ENCODE peak calls at places on chromosomes 13 and 19, in nine cellular contexts. Z is prostate gland, M is choroid plexus epithelial cell, N is A673, H is transverse colon, S is cardiac muscle cell, O is IMR-90, B is GM12865, V is AG04449. U is an unnamed sample.

GRCh38 chr19:8515317-8515716 is 1.4 kb upstream of the ZNF414 start:
- DNase-seq in Z (no peak), M (peak), N (no peak), H (no peak), S (no peak), O (no peak), B (no peak), V (no peak), U (no peak)

GRCh38 chr13:113584870-113585671 is 518 bp downstream of the TFDP1 start:
- DNase-seq in Z (no peak), M (no peak), N (no peak), H (peak), S (no peak), O (no peak), B (peak), V (no peak), U (no peak)

GRCh38 chr19:17292301-17293074 is 10.7 kb downstream of the ABHD8 start:
- DNase-seq in Z (peak), M (peak), N (peak), H (peak), S (peak), O (peak), B (peak), V (no peak), U (peak)

GRCh38 chr13:98443329-98443728 is 133.6 kb downstream of the STK24 start:
- DNase-seq in Z (no peak), M (peak), N (peak), H (no peak), S (peak), O (peak), B (no peak), V (no peak), U (peak)

GRCh38 chr13:96792736-96793444 is 201.4 kb downstream of the OXGR1 start:
- DNase-seq in Z (no peak), M (no peak), N (no peak), H (no peak), S (peak), O (no peak), B (no peak), V (no peak), U (no peak)

GRCh38 chr19:28553005-28553404 is 659.9 kb downstream of the UQCRFS1 start:
- DNase-seq in Z (no peak), M (no peak), N (no peak), H (no peak), S (no peak), O (no peak), B (no peak), V (no peak), U (no peak)

GRCh38 chr13:110137677-110138008 is 169.3 kb downstream of the COL4A1 start:
- DNase-seq in Z (peak), M (no peak), N (peak), H (peak), S (peak), O (no peak), B (peak), V (no peak), U (no peak)

GRCh38 chr13:54591540-54591939 is 1562.9 kb downstream of the OLFM4 start:
- DNase-seq in Z (no peak), M (no peak), N (no peak), H (no peak), S (no peak), O (no peak), B (no peak), V (no peak), U (no peak)

GRCh38 chr13:76764429-76764828 is 121.8 kb downstream of the KCTD12 start:
- DNase-seq in Z (no peak), M (peak), N (peak), H (peak), S (peak), O (peak), B (no peak), V (no peak), U (no peak)

GRCh38 chr19:35000647-35001501 is 751 bp downstream of the GRAMD1A start:
- DNase-seq in Z (peak), M (peak), N (peak), H (peak), S (peak), O (peak), B (peak), V (no peak), U (no peak)

GRCh38 chr19:18477974-18478373 is 40.0 kb upstream of the ISYNA1 start:
- DNase-seq in Z (no peak), M (no peak), N (no peak), H (no peak), S (no peak), O (no peak), B (no peak), V (no peak), U (no peak)

GRCh38 chr19:16022251-16022650 is 54.0 kb upstream of the TPM4 start:
- DNase-seq in Z (no peak), M (no peak), N (no peak), H (no peak), S (no peak), O (no peak), B (no peak), V (no peak), U (no peak)

GRCh38 chr19:53942001-53942786 is 20.5 kb upstream of the CACNG8 start:
- DNase-seq in Z (no peak), M (no peak), N (peak), H (no peak), S (no peak), O (no peak), B (no peak), V (no peak), U (no peak)

GRCh38 chr13:103356226-103356864 is 290.1 kb upstream of the SLC10A2 start:
- DNase-seq in Z (no peak), M (no peak), N (no peak), H (no peak), S (no peak), O (no peak), B (no peak), V (no peak), U (no peak)

GRCh38 chr13:97380696-97381095 is 53.3 kb upstream of the RAP2A start:
- DNase-seq in Z (no peak), M (no peak), N (no peak), H (no peak), S (no peak), O (no peak), B (no peak), V (no peak), U (no peak)

GRCh38 chr13:111902726-111903125 is 164.2 kb upstream of the SOX1 start:
- DNase-seq in Z (no peak), M (no peak), N (no peak), H (no peak), S (no peak), O (no peak), B (no peak), V (no peak), U (no peak)

GRCh38 chr19:50280983-50281382 is 48.2 kb downstream of the KCNC3 start:
- DNase-seq in Z (no peak), M (no peak), N (no peak), H (no peak), S (no peak), O (no peak), B (no peak), V (no peak), U (no peak)

GRCh38 chr19:38032151-38032550 is 125.1 kb downstream of the SIPA1L3 start:
- DNase-seq in Z (no peak), M (peak), N (no peak), H (no peak), S (peak), O (peak), B (no peak), V (no peak), U (no peak)

GRCh38 chr19:19110410-19111137 is 27.7 kb downstream of the TMEM161A start:
- DNase-seq in Z (no peak), M (peak), N (peak), H (no peak), S (peak), O (no peak), B (peak), V (no peak), U (no peak)

GRCh38 chr19:17405250-17406038 is at the start of gene BST2:
- DNase-seq in Z (peak), M (peak), N (peak), H (peak), S (peak), O (peak), B (peak), V (no peak), U (no peak)

GRCh38 chr13:101649490-101650126 is 197.1 kb downstream of the ITGBL1 start:
- DNase-seq in Z (no peak), M (peak), N (no peak), H (no peak), S (peak), O (peak), B (no peak), V (no peak), U (peak)

GRCh38 chr19:33368074-33368864 is 5.2 kb upstream of the CEBPG start:
- DNase-seq in Z (no peak), M (no peak), N (no peak), H (no peak), S (peak), O (peak), B (no peak), V (no peak), U (no peak)

GRCh38 chr13:26881154-26881553 is 120.6 kb upstream of the GPR12 start:
- DNase-seq in Z (peak), M (peak), N (no peak), H (no peak), S (peak), O (peak), B (no peak), V (peak), U (no peak)

GRCh38 chr13:99985243-99985874 is 3.8 kb downstream of the ZIC2 start:
- DNase-seq in Z (no peak), M (no peak), N (peak), H (no peak), S (no peak), O (no peak), B (no peak), V (no peak), U (no peak)

GRCh38 chr19:35561436-35561835 is 2.0 kb downstream of the ATP4A start:
- DNase-seq in Z (no peak), M (no peak), N (no peak), H (no peak), S (no peak), O (no peak), B (no peak), V (no peak), U (no peak)

GRCh38 chr19:56732974-56733373 is 61.4 kb upstream of the ZNF835 start:
- DNase-seq in Z (no peak), M (no peak), N (peak), H (no peak), S (no peak), O (no peak), B (no peak), V (no peak), U (no peak)

GRCh38 chr13:39185326-39185725 is 147.1 kb downstream of the NHLRC3 start:
- DNase-seq in Z (no peak), M (no peak), N (no peak), H (no peak), S (no peak), O (no peak), B (no peak), V (no peak), U (no peak)

GRCh38 chr19:9610484-9611113 is 10.4 kb downstream of the ZNF561 start:
- DNase-seq in Z (no peak), M (no peak), N (no peak), H (no peak), S (no peak), O (no peak), B (no peak), V (no peak), U (no peak)

GRCh38 chr19:4368128-4368820 is 24.9 kb downstream of the MPND start:
- DNase-seq in Z (no peak), M (peak), N (no peak), H (no peak), S (peak), O (peak), B (peak), V (no peak), U (no peak)

GRCh38 chr19:46639356-46640061 is 3.5 kb upstream of the GNG8 start:
- DNase-seq in Z (no peak), M (peak), N (peak), H (peak), S (peak), O (peak), B (peak), V (no peak), U (peak)

GRCh38 chr19:8505680-8506401 is 3.4 kb upstream of the PRAM1 start:
- DNase-seq in Z (peak), M (peak), N (peak), H (peak), S (peak), O (peak), B (peak), V (no peak), U (no peak)

GRCh38 chr13:20461860-20462532 is 63.7 kb downstream of the CRYL1 start:
- DNase-seq in Z (no peak), M (no peak), N (peak), H (no peak), S (peak), O (no peak), B (no peak), V (no peak), U (no peak)

GRCh38 chr19:42531313-42531712 is 3.0 kb upstream of the CEACAM1 start:
- DNase-seq in Z (no peak), M (no peak), N (no peak), H (no peak), S (no peak), O (no peak), B (no peak), V (no peak), U (no peak)

GRCh38 chr13:67130444-67130843 is 99.7 kb downstream of the PCDH9 start:
- DNase-seq in Z (no peak), M (no peak), N (no peak), H (no peak), S (no peak), O (no peak), B (no peak), V (no peak), U (no peak)

GRCh38 chr19:46862504-46862835 is 1.7 kb downstream of the ARHGAP35 start:
- DNase-seq in Z (no peak), M (no peak), N (no peak), H (no peak), S (no peak), O (no peak), B (no peak), V (no peak), U (no peak)

GRCh38 chr13:28059214-28059613 is 41.2 kb downstream of the FLT3 start:
- DNase-seq in Z (no peak), M (peak), N (peak), H (peak), S (peak), O (peak), B (peak), V (no peak), U (no peak)

GRCh38 chr19:57512845-57513244 is 13.1 kb downstream of the ZNF773 start:
- DNase-seq in Z (no peak), M (peak), N (no peak), H (no peak), S (peak), O (peak), B (peak), V (no peak), U (no peak)

GRCh38 chr13:48446454-48446853 is 33.5 kb upstream of the LPAR6 start:
- DNase-seq in Z (no peak), M (peak), N (peak), H (no peak), S (peak), O (peak), B (no peak), V (no peak), U (no peak)

GRCh38 chr13:101875717-101876393 is 423.4 kb downstream of the ITGBL1 start:
- DNase-seq in Z (peak), M (peak), N (peak), H (no peak), S (peak), O (peak), B (no peak), V (no peak), U (no peak)

GRCh38 chr19:39814595-39814994 is 19.4 kb downstream of the DYRK1B start:
- DNase-seq in Z (no peak), M (peak), N (no peak), H (no peak), S (no peak), O (no peak), B (no peak), V (no peak), U (no peak)
- TF ChIP-seq CTCF in Z (no peak), M (no peak), N (no peak), H (no peak), S (no peak), O (no peak), B (no peak), V (no peak), U (no peak)

GRCh38 chr13:51585234-51585672 is 991 bp downstream of the WDFY2 start:
- DNase-seq in Z (no peak), M (peak), N (no peak), H (no peak), S (peak), O (peak), B (peak), V (no peak), U (no peak)

GRCh38 chr13:51588406-51588949 is 4.2 kb downstream of the WDFY2 start:
- DNase-seq in Z (no peak), M (no peak), N (no peak), H (no peak), S (peak), O (no peak), B (no peak), V (no peak), U (no peak)

GRCh38 chr13:51585696-51586095 is 1.4 kb downstream of the WDFY2 start:
- DNase-seq in Z (no peak), M (peak), N (peak), H (no peak), S (peak), O (peak), B (peak), V (no peak), U (no peak)

GRCh38 chr13:51589793-51590192 is 5.5 kb downstream of the WDFY2 start:
- DNase-seq in Z (no peak), M (no peak), N (no peak), H (no peak), S (no peak), O (no peak), B (no peak), V (no peak), U (no peak)

GRCh38 chr13:51587372-51587771 is 3.1 kb downstream of the WDFY2 start:
- DNase-seq in Z (no peak), M (no peak), N (no peak), H (no peak), S (no peak), O (no peak), B (no peak), V (no peak), U (no peak)
- H3K4me3 ChIP-seq in Z (no peak), M (no peak), N (peak), H (no peak), S (no peak), O (no peak), B (no peak), V (no peak), U (no peak)

GRCh38 chr19:31461814-31462539 is 112.7 kb upstream of the TSHZ3 start:
- DNase-seq in Z (no peak), M (peak), N (no peak), H (no peak), S (peak), O (no peak), B (no peak), V (no peak), U (no peak)
- TF ChIP-seq CTCF in Z (no peak), M (peak), N (peak), H (no peak), S (peak), O (no peak), B (no peak), V (no peak), U (peak)

DNA sequence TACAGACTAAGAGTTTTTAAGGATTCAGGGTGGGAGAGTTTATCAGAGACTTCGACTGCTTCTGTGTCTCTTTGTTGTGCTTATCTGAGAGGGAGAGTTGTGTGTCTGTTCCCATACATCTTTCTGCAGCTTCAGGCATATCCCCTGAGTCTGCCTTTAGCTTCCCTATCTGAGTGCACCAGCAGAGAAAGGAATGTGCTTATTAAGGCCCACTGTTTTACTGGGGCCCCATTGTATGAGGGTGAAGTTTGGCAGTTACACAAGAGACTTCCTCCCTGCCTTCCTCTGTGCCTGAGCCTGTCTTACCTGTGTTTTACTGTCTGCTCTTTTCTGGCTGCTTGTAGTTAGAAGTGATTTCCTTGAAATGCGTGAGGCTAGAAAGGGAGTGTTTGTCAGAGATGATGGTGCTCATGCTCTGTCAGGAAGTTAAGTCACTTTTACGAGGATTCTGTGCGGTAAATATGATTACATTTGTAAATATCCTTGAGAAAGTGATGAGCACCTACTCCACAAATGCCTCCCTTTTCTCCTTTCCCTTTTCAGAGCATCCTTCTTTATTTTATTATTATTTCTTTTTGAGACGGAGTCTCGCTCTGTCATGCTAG is 1228.9 kb upstream of the MIR17HG start:
- DNase-seq in Z (no peak), M (no peak), N (peak), H (no peak), S (no peak), O (no peak), B (no peak), V (no peak), U (no peak)
- H3K4me3 ChIP-seq in Z (no peak), M (no peak), N (no peak), H (no peak), S (no peak), O (no peak), B (no peak), V (no peak), U (no peak)

DNA sequence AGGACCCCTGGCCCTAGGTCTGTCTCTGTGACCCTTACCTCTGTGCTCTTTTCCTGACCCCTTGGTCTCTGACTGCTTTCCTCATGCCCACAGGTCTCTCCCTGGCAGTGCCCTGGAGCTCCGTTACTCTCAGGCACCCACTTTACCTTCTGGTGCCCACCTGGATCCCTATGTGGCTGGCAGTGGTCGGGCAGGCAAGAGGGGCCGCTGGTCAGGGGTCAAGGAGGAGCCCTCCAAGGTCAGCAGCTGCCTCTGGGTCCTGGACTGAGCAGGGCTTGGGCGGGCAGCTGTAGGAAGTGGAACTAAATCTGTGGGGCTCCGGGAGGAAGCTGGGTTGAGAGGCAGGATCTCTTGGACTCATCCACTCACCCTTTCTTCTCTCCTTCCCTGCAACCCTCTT is 16.3 kb downstream of the PPFIA3 start:
- DNase-seq in Z (no peak), M (no peak), N (no peak), H (no peak), S (no peak), O (no peak), B (no peak), V (no peak), U (no peak)
- TF ChIP-seq CTCF in Z (no peak), M (no peak), N (no peak), H (no peak), S (no peak), O (no peak), B (no peak), V (no peak), U (no peak)

DNA sequence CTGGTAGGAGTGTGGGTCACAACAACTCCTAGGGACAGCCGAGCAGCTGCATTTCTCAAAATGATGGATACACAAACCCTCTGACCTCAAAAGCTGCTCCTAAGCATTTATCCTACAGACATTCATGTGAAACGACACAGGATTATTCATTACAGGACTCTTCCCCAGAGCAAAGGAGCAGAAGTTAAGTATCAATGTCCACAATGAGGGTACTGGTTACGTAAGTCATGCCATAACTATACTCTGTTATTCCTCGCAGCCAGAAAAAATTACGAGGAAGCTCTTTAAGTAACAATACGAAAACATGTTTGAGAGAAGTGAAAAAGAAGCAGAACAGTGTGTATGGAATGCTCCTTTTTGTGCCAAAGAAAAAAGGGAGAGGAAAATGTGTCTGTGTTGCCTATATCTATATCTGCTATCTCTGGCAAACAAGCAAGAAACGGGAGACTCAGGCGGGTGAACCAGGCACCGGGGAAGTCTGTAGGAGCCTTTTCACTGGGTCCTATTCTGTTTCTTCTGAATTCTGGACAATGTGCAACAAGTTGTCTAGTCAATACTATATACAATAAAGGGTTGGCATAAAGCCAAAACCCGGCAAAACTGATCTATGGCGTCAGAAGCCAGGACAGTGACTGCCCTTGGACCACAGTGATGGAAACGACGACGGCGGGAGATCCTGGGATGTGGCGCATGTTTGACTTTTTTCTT is 1.3 kb downstream of the ISOC2 start:
- DNase-seq in Z (no peak), M (peak), N (peak), H (no peak), S (peak), O (peak), B (no peak), V (no peak), U (no peak)
- H3K4me3 ChIP-seq in Z (peak), M (peak), N (peak), H (peak), S (peak), O (peak), B (no peak), V (peak), U (peak)

GRCh38 chr13:23707674-23708073 is 137.5 kb downstream of the TNFRSF19 start:
- DNase-seq in Z (no peak), M (peak), N (no peak), H (no peak), S (peak), O (peak), B (peak), V (no peak), U (no peak)
- TF ChIP-seq CTCF in Z (no peak), M (peak), N (peak), H (no peak), S (peak), O (peak), B (peak), V (no peak), U (peak)

GRCh38 chr13:79401259-79402071 is 4.6 kb downstream of the RBM26 start:
- DNase-seq in Z (no peak), M (no peak), N (no peak), H (no peak), S (no peak), O (no peak), B (peak), V (no peak), U (no peak)
- H3K4me3 ChIP-seq in Z (no peak), M (no peak), N (no peak), H (no peak), S (no peak), O (no peak), B (peak), V (no peak), U (no peak)